ENCODE peak calls at places on chromosomes 6 and 20, in six cellular contexts. A is ovary, M is aorta, G is heart right ventricle, W is WERI-Rb-1, V is tibial nerve. D is an unnamed sample. For H3K27me3 and H3K9me3, the result is how much of the 10 kb centered on the place peaks cover.

GRCh38 chr6:52566853-52567279 is 10.0 kb downstream of the TRAM2 start:
- DNase-seq in A (no peak), M (no peak), G (no peak), W (no peak), V (no peak), D (no peak)

GRCh38 chr6:15088904-15089568 is 156.8 kb upstream of the JARID2 start:
- DNase-seq in A (no peak), M (no peak), G (no peak), W (no peak), V (no peak), D (no peak)

GRCh38 chr6:128882991-128883571 is at the start of gene LAMA2:
- DNase-seq in A (peak), M (peak), G (peak), W (no peak), V (peak), D (no peak)

GRCh38 chr6:143595256-143596036 is 82.3 kb upstream of the PHACTR2 start:
- DNase-seq in A (no peak), M (no peak), G (no peak), W (no peak), V (no peak), D (no peak)

GRCh38 chr6:2765896-2766766 is 938 bp downstream of the WRNIP1 start:
- DNase-seq in A (peak), M (peak), G (peak), W (peak), V (no peak), D (no peak)

GRCh38 chr6:104855507-104855906 is 4.2 kb downstream of the HACE1 start:
- DNase-seq in A (no peak), M (no peak), G (no peak), W (no peak), V (no peak), D (no peak)

GRCh38 chr20:41563087-41563486 is 55.1 kb downstream of the CHD6 start:
- DNase-seq in A (no peak), M (no peak), G (no peak), W (no peak), V (no peak), D (no peak)

GRCh38 chr6:43444036-43444435 is 11.3 kb downstream of the DLK2 start:
- DNase-seq in A (no peak), M (no peak), G (no peak), W (no peak), V (no peak), D (no peak)

GRCh38 chr6:89950879-89951391 is 56.7 kb downstream of the GJA10 start:
- DNase-seq in A (peak), M (no peak), G (no peak), W (no peak), V (no peak), D (no peak)

GRCh38 chr6:137873273-137873762 is 6.3 kb downstream of the TNFAIP3 start:
- DNase-seq in A (no peak), M (no peak), G (no peak), W (no peak), V (peak), D (peak)

GRCh38 chr6:139955366-139956155 is 581.1 kb upstream of the CITED2 start:
- DNase-seq in A (no peak), M (no peak), G (no peak), W (no peak), V (no peak), D (no peak)

GRCh38 chr6:170048615-170049256 is 242.1 kb downstream of the DLL1 start:
- DNase-seq in A (peak), M (peak), G (no peak), W (no peak), V (no peak), D (no peak)

GRCh38 chr6:139452176-139452876 is 77.9 kb upstream of the CITED2 start:
- DNase-seq in A (no peak), M (no peak), G (no peak), W (no peak), V (no peak), D (no peak)

GRCh38 chr20:32823737-32824588 is 4.2 kb downstream of the MAPRE1 start:
- DNase-seq in A (no peak), M (peak), G (no peak), W (no peak), V (no peak), D (no peak)

GRCh38 chr6:81762132-81762531 is 9.7 kb upstream of the TENT5A start:
- DNase-seq in A (no peak), M (no peak), G (no peak), W (no peak), V (no peak), D (no peak)

GRCh38 chr20:56896447-56896846 is 267.3 kb downstream of the TFAP2C start:
- DNase-seq in A (no peak), M (no peak), G (no peak), W (no peak), V (no peak), D (no peak)

GRCh38 chr20:22575087-22575721 is 9.2 kb downstream of the FOXA2 start:
- DNase-seq in A (no peak), M (no peak), G (no peak), W (no peak), V (no peak), D (no peak)

GRCh38 chr6:69705954-69706353 is 90.9 kb downstream of the LMBRD1 start:
- DNase-seq in A (no peak), M (no peak), G (no peak), W (peak), V (no peak), D (no peak)

GRCh38 chr6:21051777-21052176 is 517.5 kb downstream of the CDKAL1 start:
- DNase-seq in A (no peak), M (no peak), G (no peak), W (no peak), V (no peak), D (no peak)

GRCh38 chr6:83430606-83431544 is at the start of gene ME1:
- DNase-seq in A (peak), M (peak), G (peak), W (peak), V (peak), D (no peak)

GRCh38 chr6:45480697-45481415 is 103.1 kb upstream of the SUPT3H start:
- DNase-seq in A (no peak), M (no peak), G (no peak), W (no peak), V (no peak), D (no peak)

GRCh38 chr20:41214202-41214601 is 76.9 kb downstream of the PLCG1 start:
- DNase-seq in A (no peak), M (no peak), G (no peak), W (no peak), V (no peak), D (no peak)

GRCh38 chr20:21301940-21302644 is 1.0 kb upstream of the XRN2 start:
- DNase-seq in A (no peak), M (no peak), G (no peak), W (no peak), V (no peak), D (no peak)

GRCh38 chr6:19691465-19692167 is 145.6 kb upstream of the ID4 start:
- DNase-seq in A (peak), M (peak), G (peak), W (no peak), V (no peak), D (no peak)

GRCh38 chr6:16964553-16965499 is 137.0 kb upstream of the STMND1 start:
- DNase-seq in A (peak), M (peak), G (peak), W (peak), V (peak), D (peak)

GRCh38 chr6:169866140-169866534 is 114.7 kb downstream of the ERMARD start:
- DNase-seq in A (no peak), M (no peak), G (no peak), W (no peak), V (no peak), D (no peak)

GRCh38 chr6:54244430-54244829 is 63.8 kb upstream of the TINAG start:
- DNase-seq in A (no peak), M (no peak), G (no peak), W (no peak), V (no peak), D (no peak)

DNA sequence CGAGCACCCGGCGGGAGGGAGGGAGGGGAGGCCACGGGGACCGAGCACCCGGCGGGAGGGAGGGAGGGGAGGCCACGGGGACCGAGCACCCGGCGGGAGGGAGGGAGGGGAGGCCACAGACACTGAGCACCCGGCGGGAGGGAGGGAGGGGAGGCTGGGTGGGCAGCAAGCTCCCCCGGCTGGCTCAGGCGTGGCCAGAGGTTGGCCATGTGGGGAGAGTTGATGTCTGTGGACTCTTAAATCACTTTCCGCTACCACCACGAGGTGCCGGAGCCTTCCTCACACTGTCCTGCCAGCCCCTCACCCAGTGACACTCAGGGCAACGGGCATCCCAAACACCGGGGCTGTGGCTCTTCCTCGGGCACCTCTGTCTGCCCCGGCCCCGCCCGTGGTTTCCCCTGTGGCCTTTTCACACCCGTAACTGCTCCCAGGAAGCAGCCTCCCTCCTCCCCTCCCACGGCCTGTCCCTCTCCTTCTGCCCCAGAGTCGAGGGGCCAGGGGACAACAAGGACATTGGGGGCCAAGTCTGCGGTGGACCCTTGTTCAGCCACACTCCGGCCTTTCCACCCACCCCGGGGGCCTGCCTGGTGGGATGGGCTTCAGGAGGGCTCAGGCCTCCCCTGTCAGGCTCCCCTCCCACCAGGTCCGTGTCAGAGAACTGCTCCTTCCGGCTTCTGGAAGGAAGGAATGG is 54.4 kb upstream of the CHRNA4 start:
- DNase-seq in A (no peak), M (no peak), G (no peak), W (no peak), V (no peak), D (no peak)
- H3K27me3 ChIP-seq in A (under half), M (under half), G (half or more), W (under half), V (under half), D (under half)

DNA sequence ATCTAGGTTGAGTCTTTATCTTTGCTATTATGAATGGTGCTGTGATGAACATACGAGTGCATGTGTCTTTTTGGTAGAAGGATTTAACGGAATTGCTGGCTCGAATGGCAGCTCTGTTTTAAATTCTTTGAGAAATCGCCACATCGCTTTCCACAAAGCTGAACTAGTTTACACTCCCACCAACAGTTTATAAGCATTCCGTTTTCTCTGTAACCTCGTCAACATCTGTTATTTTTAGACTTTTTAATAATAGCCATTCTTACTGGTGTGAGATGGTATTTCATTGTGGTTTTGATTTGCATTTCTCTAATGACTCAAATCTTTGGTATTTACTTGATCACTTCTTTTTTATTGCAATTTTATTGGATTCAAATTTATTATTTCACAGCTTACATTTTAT is 117.4 kb upstream of the HDGFL1 start:
- DNase-seq in A (no peak), M (no peak), G (no peak), W (no peak), V (no peak), D (no peak)
- H3K9me3 ChIP-seq in A (under half), M (under half), G (under half), W (under half), V (under half), D (under half)

DNA sequence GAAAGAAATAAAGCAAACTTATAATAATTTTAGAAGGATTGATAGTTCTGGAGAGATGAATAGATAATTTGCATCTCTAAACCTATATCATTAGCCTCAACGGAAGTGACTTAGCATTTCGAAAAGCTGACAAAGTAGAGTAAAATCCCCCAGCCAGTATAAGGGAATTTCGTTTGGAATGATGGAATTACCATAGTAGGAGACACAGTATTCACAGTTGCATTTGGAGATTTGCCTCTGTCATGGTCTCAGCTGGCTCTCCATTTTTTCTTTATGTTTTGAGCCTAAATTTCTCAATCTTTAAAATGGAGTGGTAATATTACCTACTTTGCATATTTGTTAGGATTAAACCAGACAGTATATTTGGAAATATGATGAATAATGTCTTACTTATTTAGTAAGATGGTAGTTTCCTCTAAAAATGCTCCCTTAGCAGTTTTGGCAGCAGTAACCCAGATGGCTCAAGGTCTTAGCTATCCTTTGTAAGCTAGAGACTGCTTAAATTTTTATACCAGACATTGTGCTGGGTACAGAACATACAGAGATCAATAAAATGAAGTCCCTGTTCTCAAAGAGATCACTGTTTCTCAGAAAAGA is 58.2 kb downstream of the SMAP1 start:
- DNase-seq in A (no peak), M (no peak), G (no peak), W (no peak), V (no peak), D (no peak)
- H3K27ac ChIP-seq in A (no peak), M (no peak), G (no peak), W (no peak), V (no peak), D (no peak)

GRCh38 chr6:6004147-6004995 is 2.4 kb downstream of the NRN1 start:
- DNase-seq in A (no peak), M (peak), G (no peak), W (peak), V (no peak), D (no peak)

GRCh38 chr6:6003334-6004146 is 3.2 kb downstream of the NRN1 start:
- DNase-seq in A (no peak), M (peak), G (peak), W (peak), V (no peak), D (no peak)

GRCh38 chr6:6002809-6003333 is 3.9 kb downstream of the NRN1 start:
- DNase-seq in A (no peak), M (no peak), G (no peak), W (no peak), V (no peak), D (no peak)

GRCh38 chr6:6001443-6001842 is 5.3 kb downstream of the NRN1 start:
- DNase-seq in A (no peak), M (no peak), G (no peak), W (no peak), V (no peak), D (no peak)

GRCh38 chr6:6002005-6002808 is 4.5 kb downstream of the NRN1 start:
- DNase-seq in A (no peak), M (peak), G (no peak), W (no peak), V (no peak), D (peak)
- H3K27me3 ChIP-seq in A (under half), M (under half), G (half or more), W (under half), V (under half), D (half or more)

GRCh38 chr20:61983965-61984364 is 81.7 kb downstream of the TAF4 start:
- DNase-seq in A (no peak), M (no peak), G (no peak), W (no peak), V (no peak), D (no peak)
- H3K9me3 ChIP-seq in A (under half), M (under half), G (under half), W (under half), V (under half), D (under half)

DNA sequence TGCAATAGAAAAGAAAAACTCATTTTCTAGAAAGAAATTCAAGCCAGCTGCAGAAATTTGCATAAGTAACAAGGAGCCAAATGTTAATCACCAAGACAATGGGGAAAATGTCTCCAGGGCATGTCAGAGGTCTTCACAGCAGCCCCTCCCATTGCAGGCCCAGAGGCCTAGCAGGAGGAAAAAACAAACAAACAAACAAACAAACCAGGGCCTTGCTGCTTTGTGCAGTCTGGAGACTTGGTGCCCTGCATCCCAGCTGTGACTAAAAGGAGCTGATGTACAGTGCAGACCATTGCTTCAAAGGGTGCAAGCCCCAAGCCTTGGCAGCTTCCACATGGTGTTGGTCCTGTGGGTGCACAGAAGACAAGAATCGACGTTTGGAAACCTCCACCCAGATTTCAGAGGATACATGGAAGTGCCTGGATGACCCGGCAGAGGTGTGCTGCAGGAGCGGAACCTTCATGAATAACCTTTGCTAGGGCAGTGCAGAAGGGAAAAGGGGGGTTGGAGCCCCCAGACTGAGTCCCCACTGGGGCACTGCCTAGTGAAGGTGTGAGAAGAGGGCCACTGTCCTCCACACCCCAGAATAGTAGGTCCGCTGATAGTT is 110.9 kb upstream of the AKAP12 start:
- DNase-seq in A (no peak), M (peak), G (no peak), W (no peak), V (no peak), D (no peak)
- H3K27ac ChIP-seq in A (no peak), M (no peak), G (no peak), W (no peak), V (no peak), D (no peak)

GRCh38 chr20:44768256-44768655 is 22.6 kb downstream of the KCNK15 start:
- DNase-seq in A (no peak), M (no peak), G (no peak), W (no peak), V (no peak), D (no peak)
- H3K27me3 ChIP-seq in A (under half), M (under half), G (under half), W (under half), V (under half), D (under half)

GRCh38 chr20:29876911-29877285 is 1380.6 kb upstream of the DEFB115 start:
- DNase-seq in A (no peak), M (peak), G (no peak), W (no peak), V (no peak), D (no peak)
- H3K9me3 ChIP-seq in A (under half), M (under half), G (under half), W (under half), V (under half), D (under half)

D was measured in CD4-positive, CD25-positive, alpha-beta regulatory T cell.